ENCODE peak calls at places on chromosomes 7 and 10, in eight cellular contexts. M, A, L, F, H, Q, I and N are unnamed samples.

GRCh38 chr7:30168800-30169584 is 34.2 kb downstream of the MTURN start:
- DNase-seq in M (no peak), H (no peak), A (no peak), L (peak), I (no peak), Q (no peak), F (no peak), N (no peak)

GRCh38 chr7:101624246-101625000 is 4.7 kb downstream of the MYL10 start:
- DNase-seq in Q (no peak), I (no peak), H (no peak), A (no peak), F (no peak), L (no peak), M (no peak), N (no peak)

GRCh38 chr7:94907420-94908203 is at the start of gene PPP1R9A:
- DNase-seq in I (peak), M (peak), A (peak), Q (no peak), H (peak), F (no peak), L (peak), N (no peak)

GRCh38 chr7:131556055-131556911 is at the start of gene PODXL:
- DNase-seq in H (peak), M (peak), I (peak), L (peak), F (no peak), Q (peak), A (peak), N (no peak)

GRCh38 chr10:1526427-1527055 is 210.8 kb downstream of the ADARB2 start:
- DNase-seq in H (no peak), L (no peak), A (peak), Q (no peak), I (no peak), F (no peak), M (no peak), N (no peak)

GRCh38 chr7:94004024-94004945 is at the start of gene BET1:
- DNase-seq in M (peak), H (peak), F (peak), L (peak), A (peak), Q (peak), I (peak), N (peak)

GRCh38 chr10:125057158-125058001 is 103.0 kb downstream of the CTBP2 start:
- DNase-seq in L (no peak), A (peak), M (no peak), F (peak), I (peak), H (peak), Q (peak), N (peak)

GRCh38 chr10:30493609-30494530 is 59.9 kb downstream of the MAP3K8 start:
- DNase-seq in M (no peak), I (peak), Q (peak), A (peak), F (no peak), H (peak), L (no peak), N (peak)

GRCh38 chr7:46168671-46169383 is 247.8 kb upstream of the IGFBP3 start:
- DNase-seq in I (no peak), Q (no peak), H (no peak), F (peak), L (no peak), A (no peak), M (no peak), N (no peak)

GRCh38 chr7:46168231-46168630 is 247.2 kb upstream of the IGFBP3 start:
- DNase-seq in Q (no peak), I (no peak), F (no peak), L (no peak), M (no peak), H (no peak), A (no peak), N (no peak)

GRCh38 chr7:46169384-46169755 is 248.3 kb upstream of the IGFBP3 start:
- DNase-seq in M (no peak), H (no peak), F (no peak), I (no peak), A (no peak), Q (no peak), L (no peak), N (no peak)

GRCh38 chr7:46170021-46170420 is 248.9 kb upstream of the IGFBP3 start:
- DNase-seq in I (no peak), H (no peak), A (no peak), Q (no peak), M (no peak), F (peak), L (no peak), N (no peak)

GRCh38 chr7:46170792-46171191 is 249.7 kb upstream of the IGFBP3 start:
- DNase-seq in I (no peak), F (no peak), A (no peak), H (no peak), L (no peak), M (no peak), Q (no peak), N (no peak)
- H3K4me3 ChIP-seq in I (no peak), F (no peak), A (no peak), H (no peak), L (no peak), M (no peak), Q (no peak), N (no peak)

GRCh38 chr10:3452234-3452633 is 279.7 kb upstream of the PITRM1 start:
- DNase-seq in M (no peak), H (no peak), Q (no peak), I (no peak), F (no peak), L (no peak), A (no peak), N (no peak)
- TF ChIP-seq POLR2A in M (no peak), H (no peak), Q (no peak), I (no peak), F (no peak), L (no peak), A (no peak), N (no peak)

DNA sequence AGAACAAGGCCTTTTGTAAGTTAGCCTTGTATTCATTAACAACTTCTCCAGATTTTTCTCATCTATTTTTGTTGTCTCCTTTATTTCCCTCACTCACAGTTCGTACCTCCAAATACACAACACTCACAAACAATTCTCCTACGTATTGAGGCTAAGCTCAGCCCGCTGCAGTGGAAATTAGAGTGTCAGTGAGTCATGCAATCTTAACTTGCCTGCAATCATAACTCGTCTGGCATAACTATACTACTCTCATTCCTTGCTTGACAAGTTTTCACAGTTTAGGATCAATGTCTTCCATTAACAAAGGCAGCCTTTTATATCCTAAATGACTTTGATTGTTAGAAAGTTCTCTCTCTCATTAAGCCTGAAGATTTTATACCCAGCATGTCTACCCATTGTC is 23.8 kb downstream of the TMEM196 start:
- DNase-seq in Q (no peak), M (no peak), I (no peak), F (no peak), A (no peak), L (no peak), H (no peak), N (no peak)
- TF ChIP-seq EP300 in Q (no peak), M (no peak), I (no peak), F (no peak), A (no peak), L (no peak), H (no peak), N (no peak)

GRCh38 chr10:110569120-110569519 is 1.6 kb downstream of the SMC3 start:
- DNase-seq in L (no peak), Q (no peak), I (no peak), M (no peak), H (no peak), F (no peak), A (no peak), N (no peak)
- H3K4me3 ChIP-seq in L (peak), Q (no peak), I (no peak), M (peak), H (peak), F (peak), A (peak), N (peak)

GRCh38 chr7:140883378-140883777 is 41.4 kb downstream of the BRAF start:
- DNase-seq in M (no peak), L (no peak), A (no peak), F (no peak), Q (no peak), H (no peak), I (no peak), N (no peak)
- TF ChIP-seq POLR2A in M (no peak), L (no peak), A (no peak), F (no peak), Q (no peak), H (no peak), I (no peak), N (no peak)